ENCODE peak calls at places on chromosomes 13 and 19, in eight cellular contexts. V is esophagus muscularis mucosa, G is stomach, Y is upper lobe of left lung, C is transverse colon, L is SK-N-SH, B is H1, O is GM12878. T is an unnamed sample.

GRCh38 chr19:17784201-17785008 is 10.5 kb upstream of the B3GNT3 start:
- DNase-seq in V (no peak), G (peak), Y (peak), C (peak), L (peak), B (no peak), O (no peak), T (no peak)

GRCh38 chr13:76489299-76489698 is 396.9 kb downstream of the KCTD12 start:
- DNase-seq in V (no peak), G (no peak), Y (no peak), C (no peak), L (no peak), B (no peak), O (no peak), T (no peak)

GRCh38 chr19:42229855-42230331 is 9.8 kb downstream of the ZNF526 start:
- DNase-seq in V (no peak), G (no peak), Y (no peak), C (no peak), L (no peak), B (no peak), O (no peak), T (no peak)

GRCh38 chr19:16587031-16588023 is 15.1 kb upstream of the SLC35E1 start:
- DNase-seq in V (no peak), G (no peak), Y (no peak), C (peak), L (no peak), B (no peak), O (peak), T (peak)

GRCh38 chr13:37097008-37097579 is 8.4 kb downstream of the CSNK1A1L start:
- DNase-seq in V (no peak), G (no peak), Y (no peak), C (no peak), L (no peak), B (no peak), O (no peak), T (no peak)

GRCh38 chr19:32464279-32464678 is 58.7 kb downstream of the DPY19L3 start:
- DNase-seq in V (no peak), G (no peak), Y (no peak), C (no peak), L (peak), B (no peak), O (no peak), T (no peak)

GRCh38 chr13:22092791-22093545 is 422.1 kb downstream of the FGF9 start:
- DNase-seq in V (no peak), G (no peak), Y (no peak), C (no peak), L (no peak), B (no peak), O (no peak), T (no peak)

GRCh38 chr19:55189424-55189823 is 9.3 kb upstream of the SYT5 start:
- DNase-seq in V (no peak), G (no peak), Y (no peak), C (peak), L (no peak), B (peak), O (no peak), T (peak)

GRCh38 chr13:114115191-114115671 is 17.2 kb downstream of the RASA3 start:
- DNase-seq in V (no peak), G (peak), Y (peak), C (peak), L (no peak), B (no peak), O (no peak), T (peak)

GRCh38 chr19:10412257-10412977 is 7.9 kb upstream of the PDE4A start:
- DNase-seq in V (no peak), G (no peak), Y (no peak), C (no peak), L (no peak), B (no peak), O (peak), T (no peak)

GRCh38 chr19:46020819-46021125 is 2.1 kb downstream of the PGLYRP1 start:
- DNase-seq in V (no peak), G (no peak), Y (no peak), C (no peak), L (no peak), B (no peak), O (no peak), T (peak)

GRCh38 chr19:46022061-46022430 is 807 bp downstream of the PGLYRP1 start:
- DNase-seq in V (no peak), G (no peak), Y (no peak), C (no peak), L (no peak), B (no peak), O (no peak), T (peak)

GRCh38 chr19:46023311-46023779 is 492 bp upstream of the PGLYRP1 start:
- DNase-seq in V (no peak), G (no peak), Y (no peak), C (no peak), L (no peak), B (no peak), O (no peak), T (no peak)

GRCh38 chr19:46022431-46023310 is at the start of gene PGLYRP1:
- DNase-seq in V (no peak), G (no peak), Y (peak), C (no peak), L (no peak), B (no peak), O (no peak), T (no peak)

DNA sequence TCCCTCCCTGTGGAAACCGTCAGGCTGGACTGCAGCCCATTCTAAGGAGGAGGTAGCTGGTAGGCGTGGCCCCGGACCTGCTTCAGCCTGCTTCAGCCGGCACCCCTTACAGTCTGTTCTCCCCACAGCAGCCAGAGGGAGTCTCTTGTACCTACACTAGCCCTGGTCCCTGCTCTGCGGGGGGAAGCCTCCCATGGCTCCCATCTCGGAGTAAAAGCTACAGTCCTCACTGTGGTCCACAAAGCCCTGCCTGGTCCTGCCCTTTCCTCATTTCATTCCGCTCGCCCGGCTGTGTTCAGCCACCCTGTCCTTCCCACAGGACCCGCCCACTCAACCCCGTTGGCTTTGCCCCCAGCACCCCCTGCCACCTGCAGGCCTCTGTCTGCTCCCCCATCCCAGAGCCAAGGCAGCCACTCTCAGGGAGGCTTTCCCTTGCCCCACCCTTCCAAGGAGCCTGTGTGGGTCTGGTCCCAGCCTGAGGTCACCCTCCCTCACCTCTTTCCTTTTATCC is 1.3 kb downstream of the PGLYRP1 start:
- DNase-seq in V (no peak), G (peak), Y (no peak), C (peak), L (no peak), B (no peak), O (no peak), T (peak)
- TF ChIP-seq EP300 in V (no peak), G (no peak), Y (no peak), C (no peak), L (no peak), B (no peak), O (no peak), T (no peak)

GRCh38 chr13:110261166-110262081 is 45.5 kb downstream of the COL4A1 start:
- DNase-seq in V (no peak), G (no peak), Y (peak), C (no peak), L (no peak), B (no peak), O (no peak), T (no peak)

GRCh38 chr13:110256126-110256905 is 50.6 kb downstream of the COL4A1 start:
- DNase-seq in V (no peak), G (no peak), Y (no peak), C (no peak), L (no peak), B (no peak), O (no peak), T (no peak)

GRCh38 chr13:110257408-110257807 is 49.5 kb downstream of the COL4A1 start:
- DNase-seq in V (no peak), G (no peak), Y (no peak), C (no peak), L (no peak), B (no peak), O (no peak), T (no peak)

GRCh38 chr13:110259651-110260050 is 47.3 kb downstream of the COL4A1 start:
- DNase-seq in V (no peak), G (no peak), Y (no peak), C (no peak), L (no peak), B (no peak), O (no peak), T (no peak)

DNA sequence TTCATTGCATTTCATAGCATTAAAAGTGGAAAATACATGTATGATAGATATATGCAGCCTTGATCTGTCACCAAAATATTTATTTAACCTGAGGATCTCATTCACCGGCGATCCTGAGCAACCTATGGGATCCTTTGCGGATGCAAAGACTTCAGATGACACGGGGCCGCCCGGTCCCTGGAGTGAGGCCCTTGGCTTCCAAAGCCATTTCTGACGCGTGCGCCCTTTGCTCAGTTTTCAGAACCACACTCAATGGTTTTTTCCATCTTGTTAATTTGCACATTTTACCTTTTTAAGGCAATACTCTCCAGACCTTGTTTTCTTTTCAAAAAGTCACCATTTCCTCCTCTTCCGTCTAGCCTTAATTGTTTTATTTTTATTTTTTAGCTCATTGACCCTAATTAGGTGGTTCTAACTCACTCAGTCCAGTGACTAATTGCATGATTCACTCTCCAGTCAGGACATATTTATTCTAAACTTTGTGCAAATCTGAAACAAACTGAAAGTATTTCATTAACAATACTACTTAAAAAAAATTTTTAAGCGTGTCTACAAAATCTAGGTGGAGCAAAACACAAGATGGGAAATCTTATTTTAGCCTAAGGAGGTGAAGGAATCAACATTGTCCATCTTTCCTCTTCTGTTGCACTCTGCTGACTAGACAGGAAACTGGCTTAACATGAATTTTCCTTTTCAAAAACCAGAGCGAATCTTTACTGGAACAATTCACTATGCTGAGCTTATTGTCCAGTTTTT is 47.9 kb downstream of the COL4A1 start:
- DNase-seq in V (no peak), G (no peak), Y (peak), C (no peak), L (no peak), B (no peak), O (no peak), T (no peak)
- TF ChIP-seq POLR2AphosphoS5 in V (peak), G (no peak), Y (no peak), C (no peak), L (no peak), B (no peak), O (no peak), T (no peak)

GRCh38 chr19:51750381-51751124 is 1.1 kb downstream of the FPR1 start:
- DNase-seq in V (no peak), G (no peak), Y (no peak), C (no peak), L (no peak), B (no peak), O (no peak), T (no peak)

GRCh38 chr19:51754106-51754505 is 2.4 kb upstream of the FPR1 start:
- DNase-seq in V (no peak), G (no peak), Y (no peak), C (no peak), L (no peak), B (no peak), O (no peak), T (no peak)

GRCh38 chr19:51749979-51750378 is 1.7 kb downstream of the FPR1 start:
- DNase-seq in V (no peak), G (no peak), Y (no peak), C (no peak), L (no peak), B (no peak), O (no peak), T (no peak)

GRCh38 chr19:51754770-51755169 is 3.1 kb upstream of the FPR1 start:
- DNase-seq in V (no peak), G (no peak), Y (no peak), C (no peak), L (no peak), B (no peak), O (no peak), T (no peak)

GRCh38 chr19:51751655-51752054 is at the start of gene FPR1:
- DNase-seq in V (no peak), G (no peak), Y (no peak), C (no peak), L (no peak), B (no peak), O (no peak), T (no peak)
- H3K4me3 ChIP-seq in V (peak), G (peak), Y (peak), C (no peak), L (no peak), B (no peak), O (no peak), T (no peak)

DNA sequence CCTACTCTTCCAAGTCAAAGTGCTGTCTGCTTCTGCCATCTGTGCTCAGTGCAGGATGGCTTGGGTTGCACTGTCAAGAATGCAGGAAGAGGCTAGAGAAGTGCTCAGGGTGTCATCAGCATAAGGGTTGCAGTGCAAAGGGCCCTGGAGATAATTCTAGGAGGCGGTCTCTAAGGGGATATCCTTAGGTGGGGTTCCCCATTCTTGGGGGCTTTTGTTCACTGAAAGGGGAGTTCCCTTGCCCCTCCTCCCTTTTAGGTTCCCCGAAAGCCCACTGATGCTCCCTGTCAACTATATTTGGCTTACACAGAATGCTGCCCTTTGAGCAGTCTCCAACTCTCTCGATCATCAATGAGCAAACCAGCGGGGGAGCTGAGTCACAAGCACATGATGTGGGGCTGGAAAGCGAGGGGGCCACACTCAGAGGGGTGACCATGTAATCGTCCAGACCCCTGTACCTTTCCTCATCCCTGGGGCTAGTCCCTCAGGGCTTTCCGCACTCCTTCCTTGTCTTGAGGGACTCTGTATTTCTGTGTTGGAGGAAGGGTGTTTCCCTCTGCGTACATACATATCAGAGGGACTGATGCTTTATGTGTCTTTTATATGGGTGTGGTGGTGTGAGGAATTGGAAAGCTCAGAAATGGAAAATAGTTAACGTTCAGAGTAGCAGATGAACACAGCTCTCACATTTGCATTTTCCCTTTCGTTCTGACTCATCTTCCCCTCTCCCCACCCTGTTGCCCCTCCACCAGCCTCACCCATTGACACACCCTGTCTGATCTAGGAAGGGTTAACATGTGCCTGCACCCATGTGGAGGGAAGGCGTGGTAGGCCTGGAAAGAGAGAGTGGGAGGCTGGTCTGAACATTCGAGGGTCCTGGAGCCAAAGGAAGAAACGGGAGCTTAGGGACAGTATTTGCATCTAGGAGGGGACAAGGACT is 6.7 kb downstream of the ZBTB32 start:
- DNase-seq in V (no peak), G (no peak), Y (no peak), C (no peak), L (no peak), B (no peak), O (peak), T (no peak)
- TF ChIP-seq EP300 in V (no peak), G (no peak), Y (no peak), C (no peak), L (no peak), B (no peak), O (peak), T (no peak)

GRCh38 chr19:8302357-8302691 is 5.8 kb downstream of the CD320 start:
- DNase-seq in V (no peak), G (peak), Y (peak), C (no peak), L (no peak), B (no peak), O (no peak), T (peak)
- TF ChIP-seq POLR2AphosphoS5 in V (no peak), G (no peak), Y (no peak), C (no peak), L (no peak), B (no peak), O (no peak), T (no peak)

DNA sequence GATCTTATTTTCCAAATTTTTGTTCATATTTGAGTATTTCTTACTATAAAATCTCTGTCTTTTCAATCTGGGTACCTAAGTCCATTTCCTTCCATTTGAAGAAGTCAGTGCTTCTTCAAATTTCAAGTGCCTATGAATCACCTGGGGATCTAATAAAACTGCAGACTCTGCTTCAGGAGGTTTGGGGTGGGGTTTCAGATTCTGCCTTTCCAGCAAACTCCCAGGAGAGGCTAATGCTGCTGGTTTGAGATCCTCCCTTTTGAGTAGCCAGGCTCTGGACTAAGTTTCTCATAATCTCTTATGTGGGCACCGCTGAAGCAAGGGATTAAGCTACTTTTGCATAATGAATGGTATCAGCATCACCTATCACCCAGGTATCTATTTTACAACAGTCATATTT is 242.4 kb downstream of the RGCC start:
- DNase-seq in V (no peak), G (no peak), Y (no peak), C (no peak), L (no peak), B (no peak), O (no peak), T (no peak)
- H3K4me3 ChIP-seq in V (no peak), G (no peak), Y (no peak), C (no peak), L (no peak), B (no peak), O (no peak), T (no peak)

T was measured in suprapubic skin.